ENCODE peak calls at places on chromosome 17, in eight cellular contexts. J is OCI-M1; F is NCI-H187; N is activated CD4-positive, alpha-beta T cell treated with anti-CD3 and anti-CD28 coated beads for 48 hours; I is T-helper 2 cell; A is stimulated activated CD4-positive, alpha-beta T cell treated with anti-CD3 and anti-CD28 coated beads, TNF-alpha, amount 100 ng/mL, for 48 hours; Y is left ventricle myocardium inferior; E is EL. X is an unnamed sample.

GRCh38 chr17:1229354-1229890 is 40.8 kb upstream of the BHLHA9 start:
- DNase-seq in J (peak; percentile 32), F (no peak), N (peak; percentile 46), I (peak; percentile 27), A (no peak), Y (peak; percentile 73), E (peak; percentile 40), X (no peak)

GRCh38 chr17:42361781-42362186 is 26.5 kb downstream of the STAT3 start:
- DNase-seq in J (no peak), F (no peak), N (peak; percentile 62), I (peak; percentile 62), A (peak; percentile 26), Y (no peak), E (no peak), X (no peak)

GRCh38 chr17:38702900-38703741 is 2.0 kb upstream of the MLLT6 start:
- DNase-seq in J (peak; percentile 69), F (no peak), N (peak; percentile 53), I (peak; percentile 39), A (no peak), Y (no peak), E (no peak), X (peak; percentile 36)

GRCh38 chr17:16190703-16191360 is 24.5 kb downstream of the NCOR1 start:
- DNase-seq in J (no peak), F (no peak), N (no peak), I (no peak), A (no peak), Y (no peak), E (no peak), X (no peak)

GRCh38 chr17:17714261-17714866 is 33.1 kb downstream of the RAI1 start:
- DNase-seq in J (no peak), F (no peak), N (no peak), I (no peak), A (no peak), Y (no peak), E (no peak), X (no peak)

GRCh38 chr17:1627987-1628855 is at the start of gene SLC43A2:
- DNase-seq in J (peak; percentile 92), F (peak; percentile 10), N (peak; percentile 80), I (peak; percentile 77), A (peak; percentile 52), Y (peak; percentile 84), E (peak; percentile 77), X (peak; percentile 70)

GRCh38 chr17:81665205-81666091 is 957 bp downstream of the OXLD1 start:
- DNase-seq in J (peak; percentile 59), F (no peak), N (peak; percentile 80), I (peak; percentile 78), A (peak; percentile 52), Y (no peak), E (peak; percentile 28), X (peak; percentile 22)

GRCh38 chr17:80612997-80613731 is 68.5 kb downstream of the RPTOR start:
- DNase-seq in J (no peak), F (no peak), N (no peak), I (no peak), A (no peak), Y (no peak), E (no peak), X (no peak)

GRCh38 chr17:68601565-68602266 is 549 bp upstream of the FAM20A start:
- DNase-seq in J (no peak), F (no peak), N (no peak), I (no peak), A (no peak), Y (no peak), E (no peak), X (no peak)

GRCh38 chr17:59506907-59507726 is 58.3 kb upstream of the DHX40 start:
- DNase-seq in J (no peak), F (no peak), N (no peak), I (no peak), A (no peak), Y (no peak), E (no peak), X (no peak)

GRCh38 chr17:65455972-65456343 is 105.5 kb downstream of the AXIN2 start:
- DNase-seq in J (no peak), F (no peak), N (peak; percentile 13), I (peak; percentile 70), A (no peak), Y (no peak), E (no peak), X (peak; percentile 30)

GRCh38 chr17:44112284-44113280 is 10.9 kb downstream of the HDAC5 start:
- DNase-seq in J (no peak), F (no peak), N (no peak), I (no peak), A (no peak), Y (peak; percentile 83), E (no peak), X (no peak)

GRCh38 chr17:71969500-71969899 is 151.3 kb upstream of the SOX9 start:
- DNase-seq in J (no peak), F (no peak), N (no peak), I (no peak), A (no peak), Y (no peak), E (no peak), X (no peak)

GRCh38 chr17:1434150-1434549 is 21.9 kb downstream of the CRK start:
- DNase-seq in J (no peak), F (no peak), N (no peak), I (no peak), A (no peak), Y (no peak), E (peak; percentile 32), X (no peak)

GRCh38 chr17:63136381-63137012 is 170.5 kb downstream of the TANC2 start:
- DNase-seq in J (no peak), F (no peak), N (no peak), I (no peak), A (no peak), Y (no peak), E (no peak), X (no peak)

GRCh38 chr17:57234252-57235092 is 21.9 kb upstream of the MSI2 start:
- DNase-seq in J (no peak), F (no peak), N (no peak), I (no peak), A (no peak), Y (no peak), E (no peak), X (no peak)

GRCh38 chr17:66191607-66192377 is at the start of gene CEP112:
- DNase-seq in J (peak; percentile 61), F (peak; percentile 57), N (peak; percentile 85), I (peak; percentile 91), A (peak; percentile 61), Y (peak; percentile 77), E (peak; percentile 68), X (peak; percentile 48)

GRCh38 chr17:36920032-36921000 is 17.0 kb upstream of the LHX1 start:
- DNase-seq in J (no peak), F (no peak), N (peak; percentile 53), I (no peak), A (no peak), Y (no peak), E (no peak), X (peak; percentile 63)

GRCh38 chr17:77944390-77945222 is 13.9 kb upstream of the TNRC6C start:
- DNase-seq in J (no peak), F (no peak), N (no peak), I (no peak), A (no peak), Y (no peak), E (no peak), X (no peak)

GRCh38 chr17:5630434-5630833 is 46.1 kb upstream of the NLRP1 start:
- DNase-seq in J (no peak), F (no peak), N (no peak), I (no peak), A (no peak), Y (no peak), E (peak; percentile 86), X (no peak)

GRCh38 chr17:83162035-83162745 is 82.8 kb downstream of the METRNL start:
- DNase-seq in J (no peak), F (no peak), N (no peak), I (no peak), A (no peak), Y (no peak), E (no peak), X (no peak)

GRCh38 chr17:19979917-19980770 is 2.5 kb upstream of the AKAP10 start:
- DNase-seq in J (no peak), F (no peak), N (no peak), I (no peak), A (no peak), Y (peak; percentile 52), E (no peak), X (no peak)

GRCh38 chr17:78307887-78308633 is 51.8 kb downstream of the SOCS3 start:
- DNase-seq in J (no peak), F (no peak), N (no peak), I (no peak), A (no peak), Y (no peak), E (no peak), X (no peak)

X was measured in MCF 10A.